ENCODE peak calls at places on chromosome 16, in seven cellular contexts. S is AG04449, B is AG09319, Q is sigmoid colon, G is adrenal gland, K is IMR-90, R is mesothelial cell of epicardium. U is an unnamed sample.
A peak's percentile ranks its signal among the peaks of the same experiment; 100 is the strongest.

GRCh38 chr16:57503366-57503765 is 17.1 kb upstream of the DOK4 start:
- DNase-seq in S (no peak), B (no peak), Q (peak; percentile 38), G (no peak), K (no peak), R (no peak), U (no peak)

GRCh38 chr16:87190288-87191240 is 126.6 kb downstream of the C16orf95 start:
- DNase-seq in S (no peak), B (no peak), Q (no peak), G (no peak), K (no peak), R (no peak), U (no peak)

GRCh38 chr16:11794447-11794846 is 2.6 kb downstream of the ZC3H7A start:
- DNase-seq in S (no peak), B (no peak), Q (no peak), G (no peak), K (no peak), R (no peak), U (no peak)

GRCh38 chr16:15775209-15775608 is 81.6 kb downstream of the MYH11 start:
- DNase-seq in S (no peak), B (no peak), Q (no peak), G (no peak), K (peak; percentile 58), R (no peak), U (no peak)

GRCh38 chr16:57388359-57389086 is 16.0 kb upstream of the CCL17 start:
- DNase-seq in S (no peak), B (no peak), Q (no peak), G (no peak), K (no peak), R (no peak), U (no peak)

GRCh38 chr16:8310356-8310755 is 280.0 kb downstream of the TMEM114 start:
- DNase-seq in S (no peak), B (no peak), Q (no peak), G (no peak), K (no peak), R (no peak), U (no peak)

GRCh38 chr16:59249049-59249448 is 514.9 kb upstream of the GOT2 start:
- DNase-seq in S (no peak), B (no peak), Q (no peak), G (no peak), K (no peak), R (no peak), U (no peak)

GRCh38 chr16:17836868-17837602 is 366.3 kb upstream of the XYLT1 start:
- DNase-seq in S (peak; percentile 96), B (peak; percentile 72), Q (no peak), G (no peak), K (peak; percentile 98), R (no peak), U (no peak)

GRCh38 chr16:85637808-85638186 is 24.7 kb downstream of the GSE1 start:
- DNase-seq in S (no peak), B (no peak), Q (no peak), G (no peak), K (no peak), R (no peak), U (no peak)

GRCh38 chr16:65366316-65366715 is 244.5 kb upstream of the CDH11 start:
- DNase-seq in S (no peak), B (no peak), Q (no peak), G (no peak), K (no peak), R (no peak), U (no peak)

GRCh38 chr16:66511615-66512500 is 38.1 kb downstream of the TK2 start:
- DNase-seq in S (no peak), B (no peak), Q (peak; percentile 61), G (no peak), K (peak; percentile 72), R (no peak), U (no peak)

GRCh38 chr16:47025641-47026040 is 52.2 kb upstream of the DNAJA2 start:
- DNase-seq in S (no peak), B (no peak), Q (no peak), G (no peak), K (no peak), R (no peak), U (no peak)

GRCh38 chr16:13727943-13728342 is 192.0 kb upstream of the ERCC4 start:
- DNase-seq in S (no peak), B (no peak), Q (no peak), G (no peak), K (no peak), R (no peak), U (no peak)
- TF ChIP-seq CTCF in S (no peak), B (no peak), Q (no peak), G (no peak), K (no peak), R (no peak), U (no peak)

DNA sequence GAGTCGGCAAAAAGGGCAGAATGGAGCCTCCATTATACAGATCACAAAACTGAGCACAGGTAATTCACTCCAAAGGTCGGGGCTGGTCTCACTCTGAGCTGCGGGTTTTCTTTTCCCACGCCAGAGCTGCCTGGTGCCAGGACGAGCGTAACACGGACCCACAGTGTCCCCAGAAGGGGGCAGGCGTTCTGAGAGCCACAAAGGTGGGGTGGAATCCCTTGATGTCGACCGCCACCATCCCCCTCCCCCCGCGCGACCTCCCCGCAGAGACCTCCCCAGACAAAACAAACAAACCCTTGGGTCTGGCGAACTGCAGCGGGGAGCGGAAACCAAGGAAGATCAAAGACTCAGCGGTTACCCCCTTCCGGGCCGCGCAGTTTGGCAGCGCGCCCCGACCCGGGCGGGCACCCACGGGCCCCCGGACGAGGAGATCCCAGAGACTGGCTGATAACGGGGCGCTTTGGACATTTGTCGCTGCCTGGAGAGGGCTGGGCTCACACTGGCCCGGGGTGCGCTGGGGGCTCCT is 793 bp upstream of the NKD1 start:
- DNase-seq in S (no peak), B (no peak), Q (peak; percentile 77), G (peak; percentile 48), K (no peak), R (no peak), U (peak; percentile 22)
- TF ChIP-seq CTCF in S (no peak), B (no peak), Q (peak; percentile 35), G (peak; percentile 24), K (no peak), R (no peak), U (peak; percentile 33)

GRCh38 chr16:53064179-53064578 is 9.4 kb downstream of the CHD9 start:
- DNase-seq in S (no peak), B (no peak), Q (no peak), G (no peak), K (no peak), R (no peak), U (no peak)

GRCh38 chr16:53061256-53061655 is 6.5 kb downstream of the CHD9 start:
- DNase-seq in S (no peak), B (no peak), Q (no peak), G (no peak), K (no peak), R (no peak), U (no peak)

GRCh38 chr16:53058882-53059281 is 4.1 kb downstream of the CHD9 start:
- DNase-seq in S (no peak), B (no peak), Q (peak; percentile 12), G (no peak), K (no peak), R (no peak), U (no peak)

GRCh38 chr16:53059672-53060071 is 4.9 kb downstream of the CHD9 start:
- DNase-seq in S (no peak), B (no peak), Q (no peak), G (no peak), K (no peak), R (no peak), U (no peak)

DNA sequence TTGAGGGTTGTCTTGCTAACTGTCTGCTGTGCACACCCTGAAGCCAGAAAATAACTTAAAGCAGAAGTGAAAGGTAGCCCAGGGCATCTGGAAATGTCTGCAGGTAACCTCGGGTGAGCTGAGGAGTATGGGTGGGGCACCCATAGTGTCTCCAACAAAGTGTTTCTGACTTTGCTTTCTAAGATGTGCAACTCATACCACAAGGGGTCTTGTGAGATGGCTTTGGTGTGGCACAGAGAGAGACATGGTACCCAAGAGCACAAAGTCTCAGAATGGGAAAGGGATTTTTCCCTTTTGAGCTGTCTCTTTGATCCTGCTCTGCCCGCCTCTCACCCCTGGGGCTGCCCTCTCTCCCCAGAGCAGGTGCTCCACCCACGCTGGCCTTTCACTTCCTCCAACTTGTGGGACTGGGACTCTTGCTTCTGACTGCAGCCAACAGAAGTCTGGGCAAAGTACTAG is 6.9 kb downstream of the CHD9 start:
- DNase-seq in S (no peak), B (no peak), Q (no peak), G (no peak), K (no peak), R (no peak), U (no peak)
- TF ChIP-seq CTCF in S (no peak), B (no peak), Q (no peak), G (no peak), K (no peak), R (no peak), U (no peak)

DNA sequence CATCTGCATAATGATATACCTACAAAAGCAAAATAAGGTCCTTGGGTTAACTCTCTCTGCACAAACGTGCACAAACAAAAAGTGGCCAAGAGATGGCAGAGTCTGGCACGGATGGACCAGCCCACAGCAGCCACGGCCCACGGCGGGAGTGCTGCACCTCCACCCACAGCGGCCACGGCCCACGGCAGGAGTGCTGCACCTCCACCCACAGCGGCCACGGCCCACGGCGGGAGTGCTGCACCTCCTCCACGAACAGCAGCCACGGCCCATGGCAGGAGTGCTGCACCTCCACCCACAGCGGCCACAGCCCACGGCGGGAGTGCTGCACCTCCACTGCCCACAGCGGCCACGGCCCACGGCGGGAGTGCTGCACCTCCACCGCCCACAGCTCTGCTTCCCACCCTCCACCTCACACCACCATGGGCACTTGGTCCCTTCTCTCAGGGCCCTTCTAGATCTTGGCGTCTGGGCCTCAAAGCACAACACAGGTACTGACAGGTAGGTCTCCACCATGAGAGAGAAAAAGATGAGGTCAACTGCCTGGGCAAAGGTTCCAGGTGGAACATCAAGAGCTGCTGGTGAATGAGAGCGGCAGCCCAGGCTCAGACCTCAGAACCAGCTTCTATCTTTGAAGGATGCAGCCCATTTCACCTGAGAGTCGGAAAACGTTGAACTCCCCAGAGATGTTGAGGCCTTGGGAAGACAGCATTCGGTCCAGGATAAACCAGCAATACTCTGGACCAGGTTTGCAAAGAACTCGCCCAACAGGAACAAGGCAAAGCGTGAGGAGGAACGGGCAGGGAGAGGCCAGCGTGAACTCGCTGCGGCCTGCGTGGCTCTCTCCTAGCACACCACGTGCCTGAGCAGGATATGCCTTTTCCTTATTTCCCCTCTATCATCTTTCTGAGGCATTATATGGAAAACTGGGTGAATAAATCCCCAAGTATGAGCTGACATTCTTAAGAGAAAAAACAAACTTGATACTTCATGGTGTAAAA is 124.5 kb downstream of the ZNF778 start:
- DNase-seq in S (no peak), B (no peak), Q (no peak), G (no peak), K (no peak), R (no peak), U (no peak)
- TF ChIP-seq CTCF in S (no peak), B (no peak), Q (no peak), G (no peak), K (no peak), R (no peak), U (no peak)

U was measured in progenitor cell of endocrine pancreas.